ENCODE peak calls at places on chromosomes 13 and 19, in four cellular contexts. F is K562, J is WTC11, Z is SK-N-SH. O is an unnamed sample.

GRCh38 chr13:42011601-42012401 is 36.6 kb upstream of the DGKH start:
- DNase-seq in F (peak; percentile 33), Z (no peak), J (peak; percentile 29), O (no peak)

GRCh38 chr19:16037424-16038195 is 38.7 kb upstream of the TPM4 start:
- DNase-seq in F (no peak), Z (peak; percentile 23), J (no peak), O (no peak)

GRCh38 chr19:38831142-38831605 is 420 bp downstream of the ECH1 start:
- DNase-seq in Z (peak; percentile 72), J (peak; percentile 43), F (peak; percentile 66), O (no peak)

GRCh38 chr13:43230989-43231388 is 207.6 kb downstream of the DNAJC15 start:
- DNase-seq in Z (no peak), J (no peak), F (no peak), O (no peak)

GRCh38 chr19:44745386-44745831 is 3.1 kb upstream of the BCL3 start:
- DNase-seq in Z (no peak), J (peak; percentile 41), F (peak; percentile 51), O (no peak)

GRCh38 chr19:38660724-38661123 is 13.3 kb downstream of the ACTN4 start:
- DNase-seq in F (no peak), J (no peak), Z (no peak), O (no peak)

GRCh38 chr13:98741741-98742435 is 10.6 kb downstream of the SLC15A1 start:
- DNase-seq in J (no peak), Z (no peak), F (no peak), O (no peak)

GRCh38 chr13:33284016-33284415 is 1.5 kb downstream of the STARD13 start:
- DNase-seq in F (no peak), J (no peak), Z (no peak), O (no peak)

GRCh38 chr19:1000095-1000494 is at the start of gene GRIN3B:
- DNase-seq in F (peak; percentile 79), Z (peak; percentile 89), J (peak; percentile 90), O (no peak)

GRCh38 chr19:40700083-40700482 is 9.6 kb upstream of the NUMBL start:
- DNase-seq in Z (no peak), F (no peak), J (no peak), O (no peak)

GRCh38 chr13:114128624-114129522 is 3.5 kb downstream of the RASA3 start:
- DNase-seq in J (no peak), F (peak; percentile 87), Z (no peak), O (peak; percentile 81)

GRCh38 chr13:61128850-61129645 is 286.6 kb downstream of the PCDH20 start:
- DNase-seq in Z (no peak), F (no peak), J (no peak), O (no peak)

GRCh38 chr19:7942981-7943443 is 454 bp downstream of the TIMM44 start:
- DNase-seq in Z (peak; percentile 69), J (no peak), F (no peak), O (no peak)

GRCh38 chr19:55939206-55939605 is 7.1 kb upstream of the NLRP13 start:
- DNase-seq in F (no peak), J (no peak), Z (no peak), O (no peak)

GRCh38 chr13:49395416-49396277 is 48.2 kb downstream of the CAB39L start:
- DNase-seq in Z (no peak), J (no peak), F (no peak), O (no peak)

GRCh38 chr13:70189981-70190380 is 81.7 kb upstream of the KLHL1 start:
- DNase-seq in F (no peak), Z (no peak), J (no peak), O (no peak)

GRCh38 chr13:103351035-103351828 is 285.0 kb upstream of the SLC10A2 start:
- DNase-seq in Z (no peak), J (peak; percentile 17), F (no peak), O (no peak)

GRCh38 chr19:58559275-58560006 is 1.0 kb upstream of the UBE2M start:
- DNase-seq in Z (peak; percentile 93), J (peak; percentile 90), F (peak; percentile 97), O (peak; percentile 76)

GRCh38 chr13:42894765-42895181 is 97.3 kb downstream of the EPSTI1 start:
- DNase-seq in F (no peak), J (no peak), Z (peak; percentile 35), O (no peak)

GRCh38 chr19:48934837-48935236 is 1.3 kb downstream of the DHDH start:
- DNase-seq in F (no peak), J (peak; percentile 62), Z (no peak), O (no peak)

DNA sequence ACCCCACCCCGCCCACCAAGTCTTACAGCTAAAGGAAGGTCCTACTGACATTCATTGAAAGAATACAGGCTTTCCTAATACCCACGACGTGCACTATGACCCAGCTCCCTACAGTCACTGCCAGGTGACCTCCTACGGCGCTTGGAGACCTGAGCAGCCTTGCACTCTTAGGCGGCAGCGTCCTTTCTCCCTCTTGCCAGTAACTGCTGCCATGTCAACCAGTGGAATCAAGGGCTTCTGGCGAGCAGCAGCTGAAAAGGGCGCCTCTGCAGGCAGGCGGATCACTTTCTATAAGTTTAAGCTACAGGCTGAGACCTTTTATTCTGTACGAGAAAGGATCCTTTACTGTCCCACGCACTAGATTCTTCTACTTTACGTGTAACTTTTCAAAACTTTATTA is 2.0 kb downstream of the KCTD12 start:
- DNase-seq in F (no peak), Z (no peak), J (peak; percentile 59), O (no peak)
- TF ChIP-seq USF1 in F (no peak), Z (no peak), J (no peak), O (no peak)

GRCh38 chr19:46732172-46732938 is 13.5 kb upstream of the FKRP start:
- DNase-seq in Z (no peak), J (no peak), F (peak; percentile 21), O (no peak)
- TF ChIP-seq USF1 in Z (no peak), J (no peak), F (no peak), O (no peak)

GRCh38 chr19:18507727-18508440 is 14.0 kb downstream of the ELL start:
- DNase-seq in Z (no peak), J (no peak), F (no peak), O (no peak)
- TF ChIP-seq USF1 in Z (no peak), J (no peak), F (no peak), O (no peak)

GRCh38 chr13:27274631-27275030 is 4.0 kb downstream of the RASL11A start:
- DNase-seq in J (no peak), Z (no peak), F (no peak), O (no peak)
- TF ChIP-seq USF1 in J (no peak), Z (no peak), F (no peak), O (no peak)

GRCh38 chr13:53612200-53612599 is 583.6 kb downstream of the OLFM4 start:
- DNase-seq in Z (no peak), J (no peak), F (no peak), O (no peak)
- TF ChIP-seq USF1 in Z (no peak), J (no peak), F (no peak), O (no peak)

O was measured in GM12878.